ENCODE peak calls at places on chromosomes 7 and 10, in six cellular contexts. K is GM13976; I is CD8-positive, alpha-beta T cell; W is cardiac fibroblast; N is BJ; Y is WTC11. J is an unnamed sample.

GRCh38 chr10:32983333-32983909 is 25.4 kb upstream of the ITGB1 start:
- DNase-seq in K (no peak), I (no peak), W (peak), N (peak), Y (no peak), J (no peak)

GRCh38 chr10:106897631-106898161 is 266.8 kb downstream of the SORCS1 start:
- DNase-seq in K (no peak), I (no peak), W (no peak), N (no peak), Y (no peak), J (no peak)

GRCh38 chr7:153701678-153702077 is 350.5 kb upstream of the DPP6 start:
- DNase-seq in K (no peak), I (no peak), W (no peak), N (no peak), Y (no peak), J (no peak)

GRCh38 chr7:159145544-159145891 is 851 bp upstream of the VIPR2 start:
- DNase-seq in K (no peak), I (no peak), W (no peak), N (no peak), Y (no peak), J (no peak)

GRCh38 chr7:97027427-97028234 is 3.0 kb upstream of the DLX5 start:
- DNase-seq in K (peak), I (peak), W (peak), N (peak), Y (peak), J (no peak)

GRCh38 chr10:11035318-11035920 is 17.7 kb downstream of the CELF2 start:
- DNase-seq in K (no peak), I (no peak), W (peak), N (peak), Y (no peak), J (no peak)

GRCh38 chr10:91700273-91700672 is 67.4 kb upstream of the PPP1R3C start:
- DNase-seq in K (no peak), I (no peak), W (peak), N (no peak), Y (no peak), J (no peak)

GRCh38 chr7:151806938-151807775 is 69.8 kb downstream of the PRKAG2 start:
- DNase-seq in K (no peak), I (no peak), W (no peak), N (no peak), Y (no peak), J (no peak)

GRCh38 chr7:58316-58715 is 134.1 kb upstream of the FAM20C start:
- DNase-seq in K (no peak), I (no peak), W (no peak), N (no peak), Y (no peak), J (no peak)

GRCh38 chr7:84529480-84530205 is 335.1 kb upstream of the SEMA3A start:
- DNase-seq in K (no peak), I (no peak), W (peak), N (peak), Y (no peak), J (no peak)

GRCh38 chr10:78892383-78893191 is 176.2 kb upstream of the ZMIZ1 start:
- DNase-seq in K (no peak), I (no peak), W (peak), N (no peak), Y (no peak), J (no peak)

GRCh38 chr7:144622751-144623150 is 213.1 kb downstream of the TPK1 start:
- DNase-seq in K (no peak), I (no peak), W (no peak), N (no peak), Y (no peak), J (no peak)

GRCh38 chr10:123515661-123516060 is 150.5 kb upstream of the GPR26 start:
- DNase-seq in K (no peak), I (no peak), W (no peak), N (no peak), Y (no peak), J (no peak)

GRCh38 chr10:125035136-125035535 is 93.2 kb downstream of the ZRANB1 start:
- DNase-seq in K (no peak), I (no peak), W (peak), N (peak), Y (no peak), J (no peak)

DNA sequence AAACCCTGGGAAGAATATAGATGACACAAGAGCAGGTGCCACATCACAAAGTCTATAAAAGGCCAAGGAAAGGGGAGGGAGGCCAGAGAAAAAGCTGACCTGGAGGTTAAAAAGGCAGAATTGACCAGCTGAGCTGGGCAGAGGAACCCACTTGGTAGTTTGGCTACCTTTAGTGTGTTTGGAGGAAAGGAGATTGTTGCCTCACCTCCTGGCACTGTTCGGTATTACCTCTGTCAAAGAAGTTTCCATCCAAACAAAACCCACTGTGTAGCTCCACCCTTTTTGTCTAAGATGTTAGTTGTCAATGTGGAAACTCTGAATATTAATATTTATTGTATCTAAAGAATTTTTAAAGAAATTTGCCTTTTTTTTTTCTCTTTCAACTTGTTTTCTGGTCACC is 23.4 kb downstream of the ENTPD7 start:
- DNase-seq in K (no peak), I (no peak), W (peak), N (no peak), Y (peak), J (no peak)
- TF ChIP-seq CTCF in K (no peak), I (no peak), W (peak), N (no peak), Y (no peak), J (no peak)

DNA sequence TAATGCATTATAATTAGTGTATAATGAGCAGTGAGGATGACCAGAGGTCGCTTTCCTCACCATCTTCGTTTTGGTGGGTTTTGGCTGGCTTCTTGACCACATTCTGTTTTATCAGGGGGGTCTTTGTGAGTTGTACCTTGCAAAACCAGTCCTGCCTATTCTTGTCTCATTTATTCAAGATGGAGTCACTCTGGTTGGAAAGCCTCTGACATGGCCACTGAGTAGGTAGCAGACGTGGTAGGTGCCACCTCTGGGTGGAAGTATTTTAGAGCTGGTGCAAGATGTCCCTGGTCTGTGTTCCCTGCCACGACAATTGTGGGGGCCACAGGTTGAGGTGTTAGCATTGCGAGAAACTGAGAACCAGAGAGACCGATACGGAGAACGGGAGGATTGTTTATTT is 107.3 kb upstream of the SDK1 start:
- DNase-seq in K (no peak), I (no peak), W (no peak), N (no peak), Y (no peak), J (no peak)
- TF ChIP-seq CTCF in K (no peak), I (no peak), W (no peak), N (no peak), Y (no peak), J (no peak)

GRCh38 chr10:110694820-110695219 is 50.7 kb downstream of the RBM20 start:
- DNase-seq in K (no peak), I (no peak), W (no peak), N (no peak), Y (no peak), J (no peak)
- TF ChIP-seq CTCF in K (no peak), I (no peak), W (no peak), N (no peak), Y (no peak), J (no peak)

GRCh38 chr10:66604195-66604594 is 321.6 kb upstream of the LRRTM3 start:
- DNase-seq in K (no peak), I (no peak), W (no peak), N (no peak), Y (peak), J (no peak)
- TF ChIP-seq CTCF in K (no peak), I (no peak), W (peak), N (no peak), Y (no peak), J (no peak)

GRCh38 chr7:27688056-27688455 is 25.4 kb upstream of the HIBADH start:
- DNase-seq in K (no peak), I (no peak), W (no peak), N (no peak), Y (no peak), J (no peak)

GRCh38 chr7:27689878-27690164 is 27.1 kb upstream of the HIBADH start:
- DNase-seq in K (no peak), I (no peak), W (no peak), N (no peak), Y (no peak), J (no peak)

GRCh38 chr7:27686315-27686714 is 23.6 kb upstream of the HIBADH start:
- DNase-seq in K (no peak), I (no peak), W (peak), N (no peak), Y (no peak), J (no peak)

GRCh38 chr7:27690649-27691048 is 28.0 kb upstream of the HIBADH start:
- DNase-seq in K (no peak), I (no peak), W (no peak), N (no peak), Y (no peak), J (no peak)

GRCh38 chr7:27689045-27689877 is 26.6 kb upstream of the HIBADH start:
- DNase-seq in K (peak), I (no peak), W (peak), N (peak), Y (peak), J (no peak)
- TF ChIP-seq CTCF in K (peak), I (no peak), W (peak), N (peak), Y (no peak), J (peak)

GRCh38 chr10:79982861-79983260 is 34.0 kb upstream of the SFTPD start:
- DNase-seq in K (no peak), I (no peak), W (no peak), N (no peak), Y (no peak), J (no peak)

GRCh38 chr10:79980711-79981110 is 31.8 kb upstream of the SFTPD start:
- DNase-seq in K (no peak), I (no peak), W (no peak), N (no peak), Y (no peak), J (no peak)

GRCh38 chr10:79981356-79981672 is 32.4 kb upstream of the SFTPD start:
- DNase-seq in K (no peak), I (no peak), W (no peak), N (no peak), Y (no peak), J (no peak)

GRCh38 chr10:79982486-79982800 is 33.5 kb upstream of the SFTPD start:
- DNase-seq in K (peak), I (no peak), W (no peak), N (no peak), Y (peak), J (no peak)

DNA sequence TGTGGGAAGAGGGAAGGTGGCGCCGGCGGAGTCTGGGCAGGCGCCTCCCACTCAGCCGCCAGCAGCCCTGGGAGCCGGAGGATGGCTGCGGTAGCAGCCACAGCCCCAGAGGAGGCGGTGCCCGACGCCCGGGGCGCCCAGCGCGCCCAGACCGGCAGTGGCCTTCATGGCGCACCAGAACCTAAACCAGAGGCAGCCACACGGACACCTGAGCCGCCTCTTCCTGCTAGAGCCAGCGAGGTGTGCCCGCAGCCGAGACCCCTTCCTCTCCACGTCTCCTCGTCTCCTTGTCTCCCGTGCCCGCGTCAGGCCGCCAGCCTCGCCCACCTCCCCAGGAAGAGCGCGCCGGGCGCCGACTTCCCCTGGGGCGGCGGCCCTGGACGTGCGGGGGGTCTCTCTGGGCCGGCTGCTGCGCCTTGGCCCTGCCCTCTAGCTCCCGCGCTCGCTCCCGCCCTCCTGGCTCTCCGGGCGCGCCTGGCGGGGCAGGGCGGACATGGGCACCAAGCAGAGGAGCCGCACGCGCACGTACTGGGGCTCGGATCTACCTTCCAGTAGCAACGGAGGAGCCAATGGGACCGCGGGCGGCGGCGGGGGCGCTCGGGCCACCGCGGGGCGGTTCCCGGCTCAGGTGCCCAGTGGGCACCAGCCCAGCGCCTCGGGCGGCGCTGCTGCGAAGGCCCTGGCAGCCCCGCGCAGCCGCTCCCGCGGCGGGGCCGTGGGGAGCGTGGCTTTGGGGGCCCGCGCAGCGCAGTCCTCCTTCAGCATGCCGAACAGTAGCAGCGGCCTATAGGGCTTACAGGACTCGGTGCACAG is 33.0 kb upstream of the SFTPD start:
- DNase-seq in K (peak), I (no peak), W (peak), N (no peak), Y (peak), J (no peak)
- TF ChIP-seq CTCF in K (no peak), I (no peak), W (no peak), N (no peak), Y (no peak), J (no peak)

DNA sequence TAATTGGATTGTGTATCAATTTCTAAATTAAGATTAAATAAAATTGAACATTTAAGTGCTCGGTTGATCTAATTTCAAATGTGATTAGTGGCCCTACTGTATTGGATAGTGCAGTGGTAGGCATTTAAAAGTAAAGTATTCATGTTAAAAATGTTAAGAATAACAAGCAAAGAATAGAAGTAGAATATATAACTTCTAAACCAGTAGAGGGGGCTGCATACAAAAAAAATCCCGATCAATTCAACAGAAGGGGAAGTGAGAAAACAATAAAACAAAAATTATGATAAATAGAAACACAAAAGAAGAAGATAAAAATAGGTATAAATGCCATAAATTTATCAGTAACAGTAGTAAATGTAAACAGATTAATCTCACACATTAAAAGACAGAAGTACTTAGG is 24.9 kb upstream of the WDFY4 start:
- DNase-seq in K (no peak), I (no peak), W (peak), N (no peak), Y (no peak), J (no peak)
- TF ChIP-seq CTCF in K (peak), I (no peak), W (peak), N (peak), Y (no peak), J (peak)

GRCh38 chr7:18535811-18536413 is 40.4 kb downstream of the HDAC9 start:
- DNase-seq in K (no peak), I (no peak), W (no peak), N (no peak), Y (peak), J (no peak)
- TF ChIP-seq CTCF in K (no peak), I (no peak), W (no peak), N (no peak), Y (no peak), J (no peak)

GRCh38 chr10:117339979-117340378 is 35.3 kb downstream of the PDZD8 start:
- DNase-seq in K (no peak), I (no peak), W (no peak), N (no peak), Y (no peak), J (no peak)
- TF ChIP-seq CTCF in K (no peak), I (no peak), W (no peak), N (no peak), Y (no peak), J (no peak)

GRCh38 chr7:134804854-134805253 is 25.4 kb downstream of the CALD1 start:
- DNase-seq in K (no peak), I (no peak), W (no peak), N (no peak), Y (no peak), J (no peak)
- TF ChIP-seq CTCF in K (no peak), I (no peak), W (no peak), N (no peak), Y (no peak), J (no peak)

J was measured in D721Med.